ENCODE peak calls at places on chromosomes 4 and X, in nine cellular contexts. C is A673; P is iPS-NIHi11; Z is AG10803; A is colonic mucosa; R is dermis blood vessel endothelial cell; N is naive thymus-derived CD4-positive, alpha-beta T cell; L is NCI-H774; G is T-helper 2 cell. S is an unnamed sample.

GRCh38 chr4:159677521-159677920 is 574.6 kb downstream of the RAPGEF2 start:
- DNase-seq in C (peak), P (no peak), Z (no peak), A (no peak), R (no peak), N (no peak), L (no peak), G (no peak), S (no peak)

GRCh38 chr4:123466080-123466785 is 69.6 kb downstream of the SPRY1 start:
- DNase-seq in C (no peak), P (no peak), Z (no peak), A (no peak), R (no peak), N (no peak), L (no peak), G (no peak), S (no peak)

GRCh38 chr4:92235741-92236140 is 68.0 kb upstream of the GRID2 start:
- DNase-seq in C (no peak), P (no peak), Z (no peak), A (no peak), R (no peak), N (no peak), L (no peak), G (no peak), S (no peak)

GRCh38 chr4:112939901-112940300 is 109.6 kb upstream of the ANK2 start:
- DNase-seq in C (no peak), P (no peak), Z (no peak), A (no peak), R (no peak), N (no peak), L (no peak), G (no peak), S (no peak)

GRCh38 chr4:1722551-1723071 is 1.3 kb downstream of the TACC3 start:
- DNase-seq in C (no peak), P (no peak), Z (no peak), A (no peak), R (peak), N (no peak), L (no peak), G (no peak), S (no peak)

GRCh38 chrX:38961936-38962335 is 160.7 kb downstream of the MID1IP1 start:
- DNase-seq in C (no peak), P (no peak), Z (no peak), A (no peak), R (no peak), N (no peak), L (no peak), G (no peak), S (no peak)

GRCh38 chrX:118772051-118772450 is 44.6 kb downstream of the IL13RA1 start:
- DNase-seq in C (no peak), P (no peak), Z (no peak), A (no peak), R (no peak), N (no peak), L (no peak), G (no peak), S (no peak)

GRCh38 chrX:12956704-12957541 is 18.0 kb upstream of the TMSB4X start:
- DNase-seq in C (peak), P (peak), Z (peak), A (peak), R (peak), N (peak), L (no peak), G (no peak), S (no peak)

GRCh38 chrX:101417981-101418841 is 10.2 kb downstream of the HNRNPH2 start:
- DNase-seq in C (peak), P (peak), Z (peak), A (peak), R (peak), N (peak), L (no peak), G (peak), S (peak)

GRCh38 chr4:80264352-80264647 is 2.2 kb upstream of the FGF5 start:
- DNase-seq in C (no peak), P (no peak), Z (no peak), A (no peak), R (no peak), N (no peak), L (no peak), G (no peak), S (no peak)

GRCh38 chrX:42093756-42094155 is 170.4 kb upstream of the CASK start:
- DNase-seq in C (no peak), P (no peak), Z (no peak), A (no peak), R (no peak), N (no peak), L (no peak), G (no peak), S (no peak)

GRCh38 chr4:86218721-86219481 is 141.0 kb downstream of the MAPK10 start:
- DNase-seq in C (no peak), P (no peak), Z (peak), A (no peak), R (no peak), N (no peak), L (no peak), G (no peak), S (no peak)

GRCh38 chr4:139314047-139314800 is 11.9 kb upstream of the NDUFC1 start:
- DNase-seq in C (no peak), P (no peak), Z (no peak), A (no peak), R (no peak), N (peak), L (no peak), G (no peak), S (no peak)

GRCh38 chr4:186137193-186137792 is 32.8 kb downstream of the FAM149A start:
- DNase-seq in C (peak), P (no peak), Z (peak), A (no peak), R (peak), N (no peak), L (peak), G (no peak), S (no peak)

GRCh38 chr4:39802005-39802404 is 104.1 kb downstream of the UBE2K start:
- DNase-seq in C (no peak), P (no peak), Z (no peak), A (no peak), R (no peak), N (no peak), L (no peak), G (no peak), S (no peak)

GRCh38 chr4:137378393-137379290 is 153.7 kb downstream of the PCDH18 start:
- DNase-seq in C (no peak), P (no peak), Z (peak), A (no peak), R (no peak), N (no peak), L (no peak), G (no peak), S (no peak)

GRCh38 chrX:47179221-47179927 is 14.3 kb upstream of the UBA1 start:
- DNase-seq in C (no peak), P (no peak), Z (peak), A (no peak), R (no peak), N (no peak), L (no peak), G (no peak), S (no peak)

GRCh38 chrX:3659761-3660160 is 53.7 kb downstream of the PRKX start:
- DNase-seq in C (no peak), P (no peak), Z (peak), A (no peak), R (no peak), N (no peak), L (no peak), G (no peak), S (no peak)

GRCh38 chrX:112662559-112663427 is 16.9 kb downstream of the LHFPL1 start:
- DNase-seq in C (no peak), P (no peak), Z (no peak), A (no peak), R (no peak), N (no peak), L (no peak), G (no peak), S (no peak)

GRCh38 chr4:1593458-1593857 is 90.7 kb downstream of the FAM53A start:
- DNase-seq in C (no peak), P (peak), Z (no peak), A (no peak), R (no peak), N (no peak), L (no peak), G (no peak), S (no peak)

GRCh38 chr4:123478859-123479345 is 82.3 kb downstream of the SPRY1 start:
- DNase-seq in C (no peak), P (peak), Z (peak), A (peak), R (no peak), N (no peak), L (no peak), G (no peak), S (no peak)

GRCh38 chr4:1872918-1873269 is 1.7 kb downstream of the NSD2 start:
- DNase-seq in C (peak), P (no peak), Z (peak), A (no peak), R (peak), N (peak), L (no peak), G (no peak), S (peak)

GRCh38 chrX:95290455-95290854 is 1394.2 kb upstream of the DIAPH2 start:
- DNase-seq in C (peak), P (peak), Z (no peak), A (no peak), R (no peak), N (no peak), L (no peak), G (no peak), S (no peak)

GRCh38 chr4:5018603-5019002 is 655 bp downstream of the CYTL1 start:
- DNase-seq in C (no peak), P (no peak), Z (no peak), A (no peak), R (no peak), N (no peak), L (no peak), G (no peak), S (no peak)

GRCh38 chrX:55709735-55710134 is 7.8 kb upstream of the RRAGB start:
- DNase-seq in C (peak), P (no peak), Z (no peak), A (no peak), R (no peak), N (no peak), L (no peak), G (no peak), S (no peak)

GRCh38 chr4:10117424-10118354 is 1.1 kb upstream of the WDR1 start:
- DNase-seq in C (no peak), P (no peak), Z (peak), A (peak), R (peak), N (peak), L (no peak), G (no peak), S (no peak)

GRCh38 chr4:108342325-108342986 is 173.7 kb upstream of the LEF1 start:
- DNase-seq in C (no peak), P (no peak), Z (no peak), A (no peak), R (no peak), N (peak), L (no peak), G (no peak), S (no peak)

GRCh38 chr4:82293304-82293703 is 80.5 kb downstream of the HNRNPD start:
- DNase-seq in C (no peak), P (no peak), Z (no peak), A (no peak), R (no peak), N (peak), L (no peak), G (no peak), S (no peak)

GRCh38 chr4:95701500-95701899 is 138.4 kb upstream of the PDHA2 start:
- DNase-seq in C (no peak), P (no peak), Z (no peak), A (no peak), R (peak), N (no peak), L (no peak), G (no peak), S (no peak)

S was measured in activated T-helper 9 cell treated with anti-CD3 and anti-CD28 coated beads, Interleukin-2, amount 50 U/mL, for 16 hours.